ENCODE peak calls at places on chromosome 5, in seven cellular contexts. One of them, this sample, is unnamed.
A peak's percentile ranks its signal among the peaks of the same experiment; 100 is the strongest.

GRCh38 chr5:36570268-36570667 is 36.1 kb upstream of the SLC1A3 start:
- DNase-seq in MM.1S: no peak
- DNase-seq in Peyer's patch: no peak
- DNase-seq in CD8-positive, alpha-beta memory T cell: no peak
- DNase-seq in cardiac fibroblast: peak; percentile 85
- DNase-seq in A549: no peak
- DNase-seq in CD8-positive, alpha-beta T cell: no peak
- DNase-seq in this sample: peak; percentile 47

GRCh38 chr5:175254155-175254554 is 189.8 kb downstream of the DRD1 start:
- DNase-seq in cardiac fibroblast: peak; percentile 49
- DNase-seq in A549: no peak
- DNase-seq in Peyer's patch: no peak
- DNase-seq in CD8-positive, alpha-beta T cell: no peak
- DNase-seq in CD8-positive, alpha-beta memory T cell: no peak
- DNase-seq in MM.1S: no peak
- DNase-seq in this sample: peak; percentile 6

GRCh38 chr5:180090769-180091546 is 19.4 kb upstream of the RNF130 start:
- DNase-seq in A549: no peak
- DNase-seq in CD8-positive, alpha-beta memory T cell: no peak
- DNase-seq in MM.1S: peak; percentile 63
- DNase-seq in cardiac fibroblast: peak; percentile 41
- DNase-seq in CD8-positive, alpha-beta T cell: no peak
- DNase-seq in Peyer's patch: peak; percentile 59
- DNase-seq in this sample: peak; percentile 27

GRCh38 chr5:26482817-26483375 is 555.5 kb downstream of the CDH9 start:
- DNase-seq in cardiac fibroblast: no peak
- DNase-seq in Peyer's patch: no peak
- DNase-seq in A549: peak; percentile 43
- DNase-seq in CD8-positive, alpha-beta memory T cell: no peak
- DNase-seq in MM.1S: peak; percentile 78
- DNase-seq in CD8-positive, alpha-beta T cell: no peak
- DNase-seq in this sample: no peak

GRCh38 chr5:72280655-72281069 is 39.4 kb downstream of the MRPS27 start:
- DNase-seq in CD8-positive, alpha-beta T cell: no peak
- DNase-seq in Peyer's patch: no peak
- DNase-seq in CD8-positive, alpha-beta memory T cell: no peak
- DNase-seq in A549: peak; percentile 55
- DNase-seq in cardiac fibroblast: peak; percentile 70
- DNase-seq in MM.1S: no peak
- DNase-seq in this sample: peak; percentile 34

GRCh38 chr5:91937121-91937520 is 554.0 kb upstream of the ARRDC3 start:
- DNase-seq in MM.1S: no peak
- DNase-seq in cardiac fibroblast: peak; percentile 32
- DNase-seq in A549: no peak
- DNase-seq in Peyer's patch: no peak
- DNase-seq in CD8-positive, alpha-beta memory T cell: no peak
- DNase-seq in CD8-positive, alpha-beta T cell: no peak
- DNase-seq in this sample: peak; percentile 26

GRCh38 chr5:21649969-21650368 is 1203.2 kb downstream of the CDH12 start:
- DNase-seq in A549: no peak
- DNase-seq in CD8-positive, alpha-beta T cell: no peak
- DNase-seq in Peyer's patch: no peak
- DNase-seq in CD8-positive, alpha-beta memory T cell: no peak
- DNase-seq in cardiac fibroblast: no peak
- DNase-seq in MM.1S: no peak
- DNase-seq in this sample: no peak

GRCh38 chr5:110347781-110348180 is 378.7 kb downstream of the TMEM232 start:
- DNase-seq in cardiac fibroblast: no peak
- DNase-seq in Peyer's patch: no peak
- DNase-seq in CD8-positive, alpha-beta T cell: no peak
- DNase-seq in CD8-positive, alpha-beta memory T cell: no peak
- DNase-seq in A549: no peak
- DNase-seq in MM.1S: no peak
- DNase-seq in this sample: no peak

GRCh38 chr5:104266161-104266560 is 703.6 kb upstream of the NUDT12 start:
- DNase-seq in CD8-positive, alpha-beta T cell: no peak
- DNase-seq in A549: no peak
- DNase-seq in CD8-positive, alpha-beta memory T cell: no peak
- DNase-seq in Peyer's patch: no peak
- DNase-seq in cardiac fibroblast: no peak
- DNase-seq in MM.1S: no peak
- DNase-seq in this sample: no peak

GRCh38 chr5:72883850-72884249 is 67.4 kb downstream of the TNPO1 start:
- DNase-seq in cardiac fibroblast: no peak
- DNase-seq in MM.1S: no peak
- DNase-seq in CD8-positive, alpha-beta memory T cell: no peak
- DNase-seq in Peyer's patch: no peak
- DNase-seq in A549: no peak
- DNase-seq in CD8-positive, alpha-beta T cell: no peak
- DNase-seq in this sample: no peak

DNA sequence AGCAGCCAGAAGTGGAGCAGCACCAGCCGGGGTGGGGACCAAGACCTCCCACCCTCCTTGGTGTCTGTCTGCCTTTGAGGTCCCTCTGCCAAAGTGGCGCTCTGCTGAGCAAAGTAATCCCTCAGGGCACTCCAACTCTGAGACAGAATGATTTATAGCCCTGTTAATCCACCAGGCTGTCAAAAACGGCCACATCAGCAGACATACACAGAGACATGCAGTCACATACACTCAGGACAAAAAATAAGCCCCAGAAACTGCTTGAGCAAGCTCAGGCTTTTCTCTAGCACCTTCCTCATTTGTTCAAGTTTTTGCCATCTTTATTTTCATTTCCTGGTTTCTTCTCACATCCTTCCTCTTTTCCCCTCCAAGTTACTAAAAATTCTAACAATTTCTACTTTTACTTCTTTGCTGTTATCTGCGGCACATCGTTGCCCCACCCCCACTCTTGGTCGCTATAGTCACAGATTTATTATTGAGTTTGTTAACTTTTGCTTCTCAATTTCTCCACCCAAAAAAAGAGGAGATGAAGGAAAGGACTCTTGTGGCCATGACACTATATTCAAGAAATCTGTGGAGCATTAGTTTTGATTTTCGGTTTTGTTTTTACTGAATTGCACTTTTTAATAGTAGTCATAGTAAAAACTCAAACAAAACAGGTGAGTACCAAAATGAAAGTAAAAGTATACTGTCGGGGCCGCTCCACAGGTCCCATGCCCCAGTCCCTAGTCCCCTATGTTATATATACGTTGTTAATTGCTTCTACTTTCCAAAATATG is 17.4 kb upstream of the ADRB2 start:
- DNase-seq in cardiac fibroblast: no peak
- DNase-seq in A549: no peak
- DNase-seq in MM.1S: peak; percentile 81
- DNase-seq in Peyer's patch: peak; percentile 72
- DNase-seq in CD8-positive, alpha-beta T cell: no peak
- DNase-seq in CD8-positive, alpha-beta memory T cell: no peak
- DNase-seq in this sample: no peak
- H3K4me3 ChIP-seq in cardiac fibroblast: no peak overlapping the region
- H3K4me3 ChIP-seq in A549: peak overlapping the region; percentile 38
- H3K4me3 ChIP-seq in MM.1S: peak overlapping the region; percentile 62
- H3K4me3 ChIP-seq in Peyer's patch: peak overlapping the region; percentile 26
- H3K4me3 ChIP-seq in CD8-positive, alpha-beta T cell: peak overlapping the region; percentile 52
- H3K4me3 ChIP-seq in CD8-positive, alpha-beta memory T cell: peak overlapping the region; percentile 75
- H3K4me3 ChIP-seq in this sample: no peak overlapping the region

GRCh38 chr5:139296862-139297326 is 3.4 kb downstream of the MATR3 start:
- DNase-seq in A549: no peak
- DNase-seq in Peyer's patch: no peak
- DNase-seq in CD8-positive, alpha-beta T cell: no peak
- DNase-seq in cardiac fibroblast: no peak
- DNase-seq in CD8-positive, alpha-beta memory T cell: no peak
- DNase-seq in MM.1S: no peak
- DNase-seq in this sample: no peak

GRCh38 chr5:139294372-139295165 is 1.0 kb downstream of the MATR3 start:
- DNase-seq in CD8-positive, alpha-beta memory T cell: peak; percentile 51
- DNase-seq in MM.1S: peak; percentile 64
- DNase-seq in CD8-positive, alpha-beta T cell: peak; percentile 59
- DNase-seq in A549: peak; percentile 52
- DNase-seq in Peyer's patch: peak; percentile 83
- DNase-seq in cardiac fibroblast: peak; percentile 84
- DNase-seq in this sample: peak; percentile 95

GRCh38 chr5:139295692-139296091 is 2.2 kb downstream of the MATR3 start:
- DNase-seq in CD8-positive, alpha-beta memory T cell: no peak
- DNase-seq in MM.1S: no peak
- DNase-seq in Peyer's patch: no peak
- DNase-seq in A549: no peak
- DNase-seq in CD8-positive, alpha-beta T cell: no peak
- DNase-seq in cardiac fibroblast: peak; percentile 17
- DNase-seq in this sample: no peak

GRCh38 chr5:139297439-139298133 is 4.0 kb downstream of the MATR3 start:
- DNase-seq in Peyer's patch: no peak
- DNase-seq in MM.1S: no peak
- DNase-seq in cardiac fibroblast: no peak
- DNase-seq in CD8-positive, alpha-beta memory T cell: no peak
- DNase-seq in A549: no peak
- DNase-seq in CD8-positive, alpha-beta T cell: no peak
- DNase-seq in this sample: no peak

DNA sequence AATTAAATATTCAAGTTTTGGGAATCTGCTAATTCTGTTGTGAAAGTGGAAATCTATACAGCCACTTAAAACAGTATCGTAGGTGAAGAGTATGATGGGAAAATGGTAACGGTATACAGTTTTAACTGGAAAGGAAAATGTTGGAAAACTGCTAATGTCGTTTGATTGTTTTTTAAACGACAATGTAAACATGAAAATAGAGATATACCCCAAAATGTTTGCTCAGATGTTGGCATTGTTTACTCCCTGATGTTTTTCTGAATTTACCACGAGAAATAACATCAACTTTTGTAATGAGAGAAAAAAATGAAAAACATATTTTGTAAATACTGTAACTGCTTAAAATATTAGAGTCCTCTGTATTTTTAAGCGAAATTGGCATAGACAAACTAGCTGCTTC is 2.7 kb downstream of the MATR3 start:
- DNase-seq in CD8-positive, alpha-beta memory T cell: no peak
- DNase-seq in CD8-positive, alpha-beta T cell: no peak
- DNase-seq in cardiac fibroblast: no peak
- DNase-seq in Peyer's patch: no peak
- DNase-seq in MM.1S: no peak
- DNase-seq in A549: no peak
- DNase-seq in this sample: no peak
- H3K4me3 ChIP-seq in CD8-positive, alpha-beta memory T cell: no peak overlapping the region
- H3K4me3 ChIP-seq in CD8-positive, alpha-beta T cell: peak overlapping the region; percentile 5
- H3K4me3 ChIP-seq in cardiac fibroblast: no peak overlapping the region
- H3K4me3 ChIP-seq in Peyer's patch: no peak overlapping the region
- H3K4me3 ChIP-seq in MM.1S: no peak overlapping the region
- H3K4me3 ChIP-seq in A549: peak overlapping the region; percentile 66
- H3K4me3 ChIP-seq in this sample: peak overlapping the region; percentile 99

GRCh38 chr5:32810812-32811211 is 99.7 kb downstream of the NPR3 start:
- DNase-seq in MM.1S: no peak
- DNase-seq in cardiac fibroblast: peak; percentile 72
- DNase-seq in Peyer's patch: no peak
- DNase-seq in A549: no peak
- DNase-seq in CD8-positive, alpha-beta T cell: no peak
- DNase-seq in CD8-positive, alpha-beta memory T cell: no peak
- DNase-seq in this sample: peak; percentile 78

GRCh38 chr5:32802764-32803163 is 91.6 kb downstream of the NPR3 start:
- DNase-seq in cardiac fibroblast: no peak
- DNase-seq in Peyer's patch: no peak
- DNase-seq in MM.1S: no peak
- DNase-seq in A549: no peak
- DNase-seq in CD8-positive, alpha-beta T cell: no peak
- DNase-seq in CD8-positive, alpha-beta memory T cell: no peak
- DNase-seq in this sample: no peak

DNA sequence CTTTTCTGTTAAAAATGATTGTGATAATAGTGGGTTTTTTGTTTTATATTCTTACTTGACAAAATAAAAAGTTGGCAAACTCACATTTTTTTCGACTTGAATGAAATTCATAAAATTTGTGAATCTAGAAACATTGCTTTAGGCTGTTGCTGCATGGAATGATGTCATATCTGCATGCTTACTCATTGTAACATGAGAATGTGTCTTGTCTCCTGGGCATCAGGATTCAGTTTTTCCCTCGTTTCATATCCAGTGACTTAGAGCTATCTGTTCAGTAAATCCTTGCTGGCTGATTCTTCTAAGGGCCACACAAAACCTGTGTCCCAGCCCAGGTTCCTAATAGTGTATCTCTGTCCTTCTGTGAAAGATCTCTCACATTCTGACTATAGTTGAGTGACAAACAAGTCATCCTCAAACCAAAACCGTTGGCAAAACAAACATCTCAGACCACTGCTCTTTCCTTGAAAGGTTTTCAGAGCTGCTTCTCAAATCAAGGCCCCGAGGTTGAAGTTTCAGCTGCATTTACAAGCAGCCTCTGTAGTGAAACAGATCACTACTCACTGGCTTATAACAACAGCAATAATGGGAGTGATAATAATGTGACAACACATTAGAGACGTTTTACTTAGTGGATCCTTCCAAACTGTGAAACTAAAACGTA is 95.0 kb downstream of the NPR3 start:
- DNase-seq in CD8-positive, alpha-beta memory T cell: no peak
- DNase-seq in MM.1S: no peak
- DNase-seq in cardiac fibroblast: peak; percentile 59
- DNase-seq in CD8-positive, alpha-beta T cell: no peak
- DNase-seq in Peyer's patch: no peak
- DNase-seq in A549: peak; percentile 51
- DNase-seq in this sample: peak; percentile 92
- H3K4me3 ChIP-seq in CD8-positive, alpha-beta memory T cell: no peak overlapping the region
- H3K4me3 ChIP-seq in MM.1S: no peak overlapping the region
- H3K4me3 ChIP-seq in cardiac fibroblast: no peak overlapping the region
- H3K4me3 ChIP-seq in CD8-positive, alpha-beta T cell: no peak overlapping the region
- H3K4me3 ChIP-seq in Peyer's patch: no peak overlapping the region
- H3K4me3 ChIP-seq in A549: no peak overlapping the region
- H3K4me3 ChIP-seq in this sample: peak overlapping the region; percentile 1

GRCh38 chr5:55904152-55904551 is 53.0 kb downstream of the IL31RA start:
- DNase-seq in CD8-positive, alpha-beta T cell: no peak
- DNase-seq in MM.1S: no peak
- DNase-seq in A549: no peak
- DNase-seq in CD8-positive, alpha-beta memory T cell: no peak
- DNase-seq in Peyer's patch: no peak
- DNase-seq in cardiac fibroblast: peak; percentile 65
- DNase-seq in this sample: peak; percentile 53
- H3K4me3 ChIP-seq in CD8-positive, alpha-beta T cell: no peak overlapping the region
- H3K4me3 ChIP-seq in MM.1S: no peak overlapping the region
- H3K4me3 ChIP-seq in A549: no peak overlapping the region
- H3K4me3 ChIP-seq in CD8-positive, alpha-beta memory T cell: no peak overlapping the region
- H3K4me3 ChIP-seq in Peyer's patch: no peak overlapping the region
- H3K4me3 ChIP-seq in cardiac fibroblast: no peak overlapping the region
- H3K4me3 ChIP-seq in this sample: no peak overlapping the region

DNA sequence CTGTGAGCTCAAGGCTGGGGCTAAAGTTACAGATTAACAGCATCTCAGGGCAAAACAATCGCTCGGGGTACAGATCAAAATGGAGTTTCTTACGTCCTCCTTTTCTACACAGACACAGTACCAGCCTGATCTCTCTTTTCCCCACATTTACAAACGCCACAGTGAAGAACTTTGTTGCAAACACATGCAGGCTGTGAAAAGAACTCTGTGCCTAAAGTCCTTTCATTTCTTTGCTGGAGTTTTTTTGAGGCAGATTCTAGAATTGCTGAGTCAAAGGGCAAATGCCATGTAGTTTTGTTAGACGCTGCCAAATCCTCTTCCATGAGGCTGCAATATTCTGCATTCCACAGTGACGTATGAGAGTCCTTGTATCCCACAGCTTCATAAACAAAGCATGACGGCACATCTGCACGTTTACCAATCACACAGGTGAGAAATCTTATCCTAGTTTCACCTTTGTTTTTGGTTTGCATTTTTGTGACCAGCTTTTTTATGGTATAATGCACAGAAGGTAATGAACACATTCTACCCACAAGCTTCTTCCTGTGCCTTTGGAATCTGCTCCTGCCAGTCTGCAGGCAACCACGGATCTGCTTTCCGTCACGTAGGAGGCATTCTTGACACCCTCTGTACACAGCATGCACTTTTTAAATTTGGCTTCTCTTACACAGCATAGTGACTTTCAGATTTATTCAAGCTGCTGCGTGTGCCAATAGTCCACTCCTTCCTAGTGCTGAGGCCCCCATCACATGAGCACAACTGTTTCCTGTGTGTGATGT is 44.6 kb upstream of the LPCAT1 start:
- DNase-seq in cardiac fibroblast: peak; percentile 95
- DNase-seq in MM.1S: peak; percentile 39
- DNase-seq in CD8-positive, alpha-beta memory T cell: no peak
- DNase-seq in A549: no peak
- DNase-seq in Peyer's patch: no peak
- DNase-seq in CD8-positive, alpha-beta T cell: no peak
- DNase-seq in this sample: peak; percentile 88
- H3K4me3 ChIP-seq in cardiac fibroblast: no peak overlapping the region
- H3K4me3 ChIP-seq in MM.1S: no peak overlapping the region
- H3K4me3 ChIP-seq in CD8-positive, alpha-beta memory T cell: no peak overlapping the region
- H3K4me3 ChIP-seq in A549: no peak overlapping the region
- H3K4me3 ChIP-seq in Peyer's patch: no peak overlapping the region
- H3K4me3 ChIP-seq in CD8-positive, alpha-beta T cell: no peak overlapping the region
- H3K4me3 ChIP-seq in this sample: no peak overlapping the region

This sample was measured in foreskin fibroblast.